ENCODE peak calls at places on chromosomes 6 and 20, in eight cellular contexts. K is kidney; Y is CD8-positive, alpha-beta T cell; B is adrenal gland; H is cardiac fibroblast; I is BJ; R is fibroblast of villous mesenchyme; J is astrocyte of the cerebellum. V is an unnamed sample.

GRCh38 chr6:3748208-3748701 is 3.3 kb downstream of the PXDC1 start:
- DNase-seq in K (peak; percentile 64), Y (no peak), B (peak; percentile 88), H (peak; percentile 79), I (peak; percentile 24), R (peak; percentile 81), J (no peak), V (no peak)

GRCh38 chr6:74742793-74743508 is 462.9 kb downstream of the COL12A1 start:
- DNase-seq in K (no peak), Y (no peak), B (no peak), H (no peak), I (no peak), R (no peak), J (no peak), V (no peak)

GRCh38 chr6:57265755-57266221 is 43.7 kb upstream of the RAB23 start:
- DNase-seq in K (no peak), Y (no peak), B (no peak), H (peak; percentile 42), I (no peak), R (peak; percentile 58), J (peak; percentile 13), V (no peak)

GRCh38 chr6:131250121-131250520 is 114.9 kb downstream of the AKAP7 start:
- DNase-seq in K (peak; percentile 69), Y (peak; percentile 20), B (peak; percentile 68), H (peak; percentile 70), I (no peak), R (peak; percentile 50), J (peak; percentile 12), V (peak; percentile 51)

GRCh38 chr20:12152996-12153395 is 235.3 kb downstream of the BTBD3 start:
- DNase-seq in K (no peak), Y (no peak), B (no peak), H (no peak), I (no peak), R (peak; percentile 79), J (peak; percentile 8), V (no peak)

GRCh38 chr20:40883097-40883496 is 145.5 kb upstream of the TOP1 start:
- DNase-seq in K (no peak), Y (no peak), B (no peak), H (no peak), I (no peak), R (no peak), J (no peak), V (no peak)

GRCh38 chr6:130796313-130796905 is 30.8 kb upstream of the SMLR1 start:
- DNase-seq in K (no peak), Y (no peak), B (no peak), H (peak; percentile 86), I (peak; percentile 26), R (peak; percentile 14), J (peak; percentile 55), V (no peak)

GRCh38 chr6:41947581-41948220 is 6.1 kb upstream of the CCND3 start:
- DNase-seq in K (no peak), Y (no peak), B (no peak), H (no peak), I (no peak), R (no peak), J (no peak), V (no peak)

GRCh38 chr20:1887756-1888155 is 7.5 kb upstream of the SIRPA start:
- DNase-seq in K (no peak), Y (no peak), B (no peak), H (no peak), I (no peak), R (no peak), J (no peak), V (no peak)

GRCh38 chr6:44527191-44527960 is 139.9 kb downstream of the CDC5L start:
- DNase-seq in K (no peak), Y (no peak), B (no peak), H (no peak), I (no peak), R (no peak), J (no peak), V (no peak)

GRCh38 chr6:99350573-99350972 is 1.1 kb upstream of the FAXC start:
- DNase-seq in K (no peak), Y (no peak), B (no peak), H (no peak), I (no peak), R (no peak), J (no peak), V (no peak)

GRCh38 chr20:36305602-36306556 is at the start of gene DLGAP4:
- DNase-seq in K (no peak), Y (no peak), B (no peak), H (no peak), I (no peak), R (no peak), J (no peak), V (no peak)

GRCh38 chr6:22043284-22043962 is 253.4 kb downstream of the PRL start:
- DNase-seq in K (no peak), Y (no peak), B (no peak), H (peak; percentile 72), I (no peak), R (no peak), J (no peak), V (no peak)

GRCh38 chr6:17361013-17361412 is 32.4 kb upstream of the CAP2 start:
- DNase-seq in K (no peak), Y (no peak), B (no peak), H (peak; percentile 1), I (no peak), R (no peak), J (peak; percentile 56), V (no peak)

GRCh38 chr6:70884074-70884983 is 72.5 kb downstream of the B3GAT2 start:
- DNase-seq in K (peak; percentile 73), Y (peak; percentile 59), B (peak; percentile 71), H (peak; percentile 62), I (no peak), R (peak; percentile 49), J (peak; percentile 9), V (peak; percentile 66)

DNA sequence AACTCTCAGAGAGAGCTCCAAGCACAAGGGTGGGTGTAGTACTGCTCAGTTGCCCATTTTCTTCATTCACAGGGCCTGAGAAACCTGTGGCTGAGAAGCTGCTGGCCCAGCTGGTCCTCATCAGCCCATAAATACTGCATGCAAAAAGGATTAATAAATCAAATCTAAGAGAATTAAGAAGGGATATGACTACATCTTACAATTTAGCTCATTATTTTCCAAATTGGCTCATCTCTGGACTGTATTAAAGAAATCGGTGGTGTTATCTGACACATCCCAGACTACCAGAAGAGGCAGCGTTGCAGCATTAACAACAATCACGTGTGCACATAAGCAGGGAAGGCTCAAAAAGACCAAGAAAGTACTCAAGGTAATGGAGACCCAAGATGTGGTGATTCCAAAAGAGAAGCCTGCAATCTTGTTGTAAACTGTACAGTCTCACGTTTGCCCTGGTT is 90.7 kb downstream of the CD24 start:
- DNase-seq in K (no peak), Y (no peak), B (no peak), H (no peak), I (no peak), R (peak; percentile 7), J (no peak), V (no peak)
- TF ChIP-seq CTCF in K (no peak), Y (no peak), B (no peak), H (no peak), I (no peak), R (no peak), J (no peak), V (no peak)

DNA sequence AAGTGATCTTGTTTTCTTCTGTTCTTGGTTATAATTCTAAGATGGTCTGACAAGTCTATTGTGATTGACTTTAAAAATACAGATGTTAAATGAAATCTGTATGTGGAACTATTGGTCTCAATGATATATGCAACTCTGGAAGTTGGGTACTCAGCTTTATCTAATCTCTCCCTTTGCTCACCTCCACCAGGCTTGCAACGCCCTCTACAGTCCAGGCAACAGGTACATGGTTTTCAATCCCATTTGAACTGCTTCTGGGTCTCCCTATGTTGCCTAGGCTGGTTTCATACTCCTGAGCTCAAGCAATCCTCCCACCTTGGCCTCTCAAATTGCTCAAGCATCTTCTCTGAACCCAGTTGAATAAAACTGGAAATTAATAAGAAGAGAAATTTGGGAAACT is 25.6 kb upstream of the HLA-DQB1 start:
- DNase-seq in K (no peak), Y (peak; percentile 52), B (peak; percentile 58), H (no peak), I (no peak), R (peak; percentile 4), J (no peak), V (no peak)
- TF ChIP-seq CTCF in K (peak; percentile 48), Y (peak; percentile 51), B (peak; percentile 26), H (peak; percentile 16), I (peak; percentile 18), R (peak; percentile 31), J (no peak), V (no peak)

DNA sequence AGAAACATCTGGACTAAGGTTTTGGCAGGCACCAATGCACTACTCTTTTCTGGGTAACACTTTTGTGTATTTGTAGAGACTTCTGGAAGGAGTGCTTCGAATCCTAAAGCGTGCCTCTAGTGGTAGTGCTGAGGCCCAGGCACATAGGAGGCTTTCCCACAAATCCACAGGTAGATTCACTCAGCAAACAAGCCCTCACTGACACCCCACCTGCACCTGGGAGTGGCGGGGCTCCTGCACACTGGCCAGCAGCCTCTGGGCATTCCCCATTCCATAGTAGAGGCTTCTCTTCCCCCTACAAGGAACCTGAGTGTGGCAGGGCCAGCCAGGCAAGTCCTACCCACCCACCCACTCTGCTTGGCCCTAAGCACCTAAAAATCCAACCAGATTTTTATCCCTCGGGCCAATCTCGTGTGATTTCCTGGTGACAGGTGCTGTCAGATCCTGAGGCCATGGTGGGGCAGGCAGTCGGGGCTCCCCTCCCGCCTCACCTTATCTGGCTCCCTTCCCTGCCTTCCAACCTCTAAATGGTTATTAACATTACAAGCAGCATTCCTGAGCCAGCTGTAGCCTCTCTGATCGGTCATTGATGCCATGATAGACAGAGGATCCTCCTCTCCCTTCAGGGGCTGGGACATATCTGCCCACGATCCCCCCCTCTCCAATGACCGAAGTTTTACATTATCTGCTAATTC is 82.4 kb downstream of the SLC2A10 start:
- DNase-seq in K (no peak), Y (no peak), B (no peak), H (no peak), I (no peak), R (no peak), J (no peak), V (no peak)
- TF ChIP-seq CTCF in K (no peak), Y (no peak), B (no peak), H (no peak), I (no peak), R (no peak), J (no peak), V (no peak)

GRCh38 chr6:54244430-54244829 is 63.8 kb upstream of the TINAG start:
- DNase-seq in K (no peak), Y (no peak), B (no peak), H (peak; percentile 42), I (no peak), R (peak; percentile 18), J (no peak), V (no peak)
- TF ChIP-seq CTCF in K (peak; percentile 66), Y (no peak), B (peak; percentile 52), H (peak; percentile 49), I (peak; percentile 65), R (peak; percentile 63), J (peak; percentile 46), V (peak; percentile 70)